ENCODE peak calls at places on chromosomes 6 and 20, in seven cellular contexts. T, K, B, W, R, U and E are unnamed samples.

GRCh38 chr6:18138906-18139305 is 16.0 kb downstream of the TPMT start:
- DNase-seq in U (no peak), R (no peak), K (no peak), W (no peak), B (no peak), T (no peak), E (no peak)

GRCh38 chr6:67630146-67630545 is 1004.9 kb upstream of the ADGRB3 start:
- DNase-seq in U (peak), T (no peak), B (no peak), W (no peak), R (peak), K (peak), E (no peak)

GRCh38 chr6:15881150-15881549 is 218.3 kb upstream of the DTNBP1 start:
- DNase-seq in U (no peak), W (no peak), T (no peak), R (no peak), K (no peak), B (no peak), E (no peak)

GRCh38 chr6:136181858-136182257 is 68.3 kb downstream of the MTFR2 start:
- DNase-seq in T (no peak), K (no peak), W (no peak), B (no peak), U (no peak), R (no peak), E (no peak)

GRCh38 chr6:7974932-7975763 is 64.6 kb upstream of the TXNDC5 start:
- DNase-seq in T (peak), B (no peak), K (peak), R (peak), W (peak), U (peak), E (no peak)

GRCh38 chr20:676315-676937 is 824 bp upstream of the SCRT2 start:
- DNase-seq in U (no peak), T (no peak), W (no peak), B (no peak), K (no peak), R (no peak), E (no peak)

GRCh38 chr20:35625584-35626385 is 10.2 kb downstream of the SPAG4 start:
- DNase-seq in B (no peak), W (no peak), R (no peak), K (no peak), U (no peak), T (no peak), E (no peak)

GRCh38 chr6:5082487-5083306 is 2.4 kb upstream of the PPP1R3G start:
- DNase-seq in U (peak), B (no peak), K (peak), R (peak), T (no peak), W (peak), E (no peak)

GRCh38 chr6:10421508-10422281 is 6.8 kb upstream of the TFAP2A start:
- DNase-seq in W (no peak), U (no peak), R (no peak), B (no peak), K (no peak), T (no peak), E (no peak)

GRCh38 chr6:40295251-40295949 is 291.8 kb downstream of the LRFN2 start:
- DNase-seq in R (no peak), B (no peak), W (no peak), K (no peak), U (no peak), T (no peak), E (no peak)

GRCh38 chr6:63514488-63515173 is 57.6 kb upstream of the LOC128125822 start:
- DNase-seq in U (no peak), W (peak), B (no peak), K (no peak), R (no peak), T (no peak), E (no peak)

GRCh38 chr20:5674176-5674660 is 76.0 kb upstream of the SHLD1 start:
- DNase-seq in T (no peak), B (no peak), K (no peak), R (peak), W (no peak), U (peak), E (no peak)

GRCh38 chr6:15444881-15445280 is 199.0 kb downstream of the JARID2 start:
- DNase-seq in K (no peak), R (no peak), B (peak), T (no peak), U (no peak), W (no peak), E (no peak)

GRCh38 chr20:38049800-38050199 is 16.3 kb downstream of the RPRD1B start:
- DNase-seq in U (peak), R (peak), K (no peak), W (no peak), T (no peak), B (no peak), E (no peak)

GRCh38 chr6:168123165-168123911 is 44.3 kb upstream of the FRMD1 start:
- DNase-seq in W (no peak), U (no peak), B (no peak), K (no peak), R (no peak), T (no peak), E (peak)

GRCh38 chr20:58147628-58148370 is 80.7 kb downstream of the ANKRD60 start:
- DNase-seq in R (no peak), W (no peak), U (no peak), B (no peak), T (no peak), K (no peak), E (no peak)

GRCh38 chr6:166056637-166057036 is 111.0 kb downstream of the TBXT start:
- DNase-seq in W (no peak), T (no peak), R (no peak), U (no peak), B (no peak), K (no peak), E (no peak)

GRCh38 chr20:768426-768978 is at the start of gene SLC52A3:
- DNase-seq in K (no peak), R (peak), W (peak), T (peak), B (peak), U (peak), E (no peak)

GRCh38 chr6:109852713-109853112 is 125.4 kb upstream of the GPR6 start:
- DNase-seq in K (no peak), U (no peak), W (no peak), T (no peak), B (no peak), R (no peak), E (no peak)

GRCh38 chr6:107488875-107489635 is 862 bp upstream of the SOBP start:
- DNase-seq in T (peak), K (no peak), U (peak), W (peak), B (peak), R (no peak), E (no peak)

GRCh38 chr6:25714765-25715164 is 39.8 kb upstream of the SLC17A4 start:
- DNase-seq in W (no peak), U (no peak), T (no peak), K (no peak), B (no peak), R (no peak), E (no peak)

GRCh38 chr6:161073940-161074339 is 82.4 kb downstream of the MAP3K4 start:
- DNase-seq in U (no peak), W (no peak), K (no peak), T (no peak), R (no peak), B (no peak), E (no peak)

GRCh38 chr6:37171141-37171969 is 1.4 kb downstream of the PIM1 start:
- DNase-seq in W (no peak), K (no peak), U (peak), B (peak), R (peak), T (peak), E (no peak)

DNA sequence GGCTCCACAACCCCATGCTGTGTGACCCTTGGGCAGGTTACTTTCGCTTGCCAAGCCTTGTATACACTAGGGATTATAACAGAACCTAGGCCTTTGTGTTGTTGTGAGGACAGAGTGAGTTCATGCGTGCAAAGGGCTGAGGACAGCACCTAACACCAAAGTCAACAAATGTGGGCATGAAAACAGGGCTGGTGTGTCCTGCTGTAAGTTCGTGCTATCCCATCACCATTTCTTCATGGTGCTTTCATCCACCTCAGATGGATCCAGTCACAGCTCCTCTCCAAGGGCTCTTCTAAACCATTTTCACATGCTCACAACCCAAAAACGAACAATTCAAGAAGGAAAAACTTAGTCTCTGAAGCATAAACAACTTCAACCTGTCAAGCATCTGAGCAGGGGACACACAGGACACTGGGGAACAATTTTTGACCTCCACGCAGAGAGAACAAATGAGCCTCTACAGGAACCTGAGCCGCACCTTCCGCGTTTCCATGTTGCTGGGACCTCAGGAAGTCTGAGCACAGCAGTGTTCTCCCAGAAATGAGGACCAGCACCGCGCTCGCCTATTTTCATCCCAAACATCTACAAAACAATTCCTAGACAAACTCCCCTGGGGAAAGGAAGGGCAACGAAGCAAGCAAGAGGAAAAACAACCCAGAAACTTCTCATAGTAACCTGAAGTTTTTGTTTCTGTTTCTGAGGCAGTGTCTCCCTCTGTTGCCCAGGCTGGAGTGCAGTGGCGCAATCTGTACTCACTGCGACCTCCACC is 3.1 kb downstream of the LRP11 start:
- DNase-seq in U (no peak), B (no peak), T (no peak), K (no peak), W (no peak), R (peak), E (no peak)
- TF ChIP-seq CTCF in U (no peak), B (peak), T (no peak), K (no peak), W (peak), R (peak), E (no peak)

DNA sequence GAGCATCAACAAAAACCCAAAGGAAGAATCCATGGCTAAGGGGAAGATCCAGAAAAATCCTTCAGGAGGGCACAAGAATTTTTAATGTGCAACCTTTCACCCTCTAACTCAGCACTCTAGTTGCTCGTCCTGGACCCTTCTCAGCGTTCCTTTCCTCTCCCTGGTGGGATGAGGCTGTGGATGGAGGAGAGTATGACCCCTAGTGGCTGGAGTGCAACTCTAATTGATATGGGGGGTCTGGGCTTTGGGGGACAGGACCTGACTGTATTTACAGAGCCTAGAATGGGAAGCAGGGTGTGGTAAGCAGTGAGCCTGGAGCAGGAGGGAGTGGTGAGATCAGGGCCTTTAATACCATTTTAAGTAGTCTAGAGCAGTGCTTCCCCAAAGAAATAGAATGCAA is 83.9 kb upstream of the CEP85L start:
- DNase-seq in K (no peak), B (peak), R (peak), T (no peak), U (no peak), W (no peak), E (no peak)
- TF ChIP-seq CTCF in K (peak), B (peak), R (no peak), T (peak), U (no peak), W (no peak), E (peak)

DNA sequence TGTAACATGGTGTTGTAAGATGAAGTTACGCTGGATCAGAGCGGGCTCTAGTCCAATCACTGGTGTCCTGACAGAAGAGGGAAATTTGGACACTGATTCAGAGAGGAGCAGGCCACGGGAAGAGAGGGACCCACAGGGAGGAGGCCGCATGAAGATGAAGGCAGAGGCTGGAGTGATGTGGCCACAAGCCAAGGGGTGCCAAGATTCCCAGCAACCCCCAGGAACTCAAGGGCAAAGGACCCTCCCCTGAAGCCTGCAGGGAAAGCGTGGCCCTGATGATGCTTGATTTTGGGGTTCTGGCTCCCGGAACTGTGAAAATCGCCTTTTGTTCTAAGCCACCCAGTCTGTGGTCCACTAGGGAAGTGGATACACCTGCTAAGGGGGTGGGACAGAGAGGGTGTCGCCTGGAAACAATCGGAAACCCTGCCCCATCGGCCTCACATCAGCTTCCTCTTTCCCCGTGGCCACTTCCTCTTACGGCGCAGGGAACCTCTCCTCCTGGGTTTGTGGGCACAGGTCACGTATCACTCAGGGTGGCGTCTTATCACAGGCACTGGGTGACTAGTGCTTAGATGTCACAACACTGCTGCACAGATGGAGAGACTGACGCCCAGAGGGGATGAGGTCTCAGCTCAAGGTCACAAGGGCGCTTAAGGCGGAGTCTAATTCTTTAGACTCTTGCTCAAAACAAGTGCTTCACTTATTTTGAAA is 58.0 kb downstream of the SULF2 start:
- DNase-seq in W (no peak), T (peak), B (peak), R (no peak), U (no peak), K (no peak), E (no peak)
- TF ChIP-seq CTCF in W (no peak), T (no peak), B (no peak), R (no peak), U (no peak), K (no peak), E (no peak)

DNA sequence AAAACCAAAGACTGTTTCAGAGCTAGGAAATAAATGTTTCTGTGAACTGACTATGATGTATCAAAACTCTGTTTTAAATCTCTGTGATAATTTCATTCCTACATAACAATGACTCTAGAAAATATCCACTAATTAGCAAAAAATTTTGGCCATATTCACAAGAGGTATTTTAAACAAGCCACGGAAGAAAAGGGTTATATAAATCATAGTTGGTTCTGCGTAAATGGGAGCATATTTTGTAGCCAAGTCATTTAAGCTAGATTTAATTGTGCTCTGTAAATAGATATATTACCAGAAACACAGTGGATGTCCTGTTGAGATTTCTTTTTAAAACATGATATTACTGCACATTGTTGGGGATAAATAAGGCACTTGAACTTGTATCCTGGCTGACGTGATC is 416.5 kb upstream of the PLCB4 start:
- DNase-seq in K (no peak), W (no peak), R (no peak), B (no peak), U (no peak), T (no peak), E (no peak)
- TF ChIP-seq CTCF in K (no peak), W (no peak), R (no peak), B (no peak), U (no peak), T (no peak), E (no peak)

DNA sequence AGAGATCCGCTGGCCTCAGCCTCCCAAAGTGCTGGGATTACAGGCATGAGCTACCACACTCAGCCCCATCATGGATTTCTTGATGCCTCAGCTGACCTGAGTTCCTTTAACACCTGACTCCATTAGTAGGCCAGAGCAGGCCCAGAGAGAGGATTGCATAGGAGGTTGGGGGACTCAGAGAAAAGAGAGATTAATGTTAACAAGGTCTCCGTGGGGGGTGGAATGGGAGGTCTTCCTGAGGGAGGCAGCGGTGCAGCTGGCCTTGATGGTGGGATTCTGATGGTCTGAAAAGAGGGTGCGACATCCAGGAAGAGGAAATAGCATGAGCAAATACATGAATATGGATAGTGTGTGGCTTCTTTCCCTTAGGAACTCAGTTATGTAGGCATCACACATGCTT is 9.9 kb downstream of the SGK2 start:
- DNase-seq in T (no peak), U (no peak), B (no peak), W (no peak), R (no peak), K (no peak), E (no peak)
- TF ChIP-seq CTCF in T (no peak), U (no peak), B (no peak), W (no peak), R (no peak), K (no peak), E (no peak)

DNA sequence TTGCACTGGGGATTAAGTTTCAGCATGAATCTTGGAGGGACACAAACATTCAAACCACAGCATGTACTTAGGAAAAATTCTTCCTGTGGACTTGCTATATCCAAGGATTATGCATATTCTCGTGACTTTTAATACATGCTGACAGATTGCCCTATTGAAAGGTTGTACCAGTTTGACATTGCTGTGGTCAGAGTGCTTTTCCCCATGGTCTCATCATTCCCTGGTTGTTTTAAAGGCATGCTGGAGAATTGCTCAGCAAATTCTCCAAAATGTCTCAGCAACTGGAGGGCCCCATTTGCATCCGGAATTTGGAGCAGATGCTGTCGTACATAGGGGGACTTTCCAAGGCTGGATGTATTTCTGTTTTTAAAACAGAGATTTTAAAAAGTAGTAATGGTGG is 7.4 kb downstream of the HECA start:
- DNase-seq in W (no peak), R (no peak), K (no peak), U (no peak), T (no peak), B (no peak), E (no peak)
- TF ChIP-seq CTCF in W (no peak), R (no peak), K (no peak), U (no peak), T (no peak), B (no peak), E (no peak)

GRCh38 chr6:127554435-127555006 is 22.5 kb upstream of the C6orf58 start:
- DNase-seq in K (no peak), T (no peak), W (peak), B (peak), R (peak), U (peak), E (no peak)
- TF ChIP-seq CTCF in K (peak), T (peak), W (peak), B (peak), R (peak), U (peak), E (peak)

GRCh38 chr20:14336667-14337066 is 745 bp downstream of the FLRT3 start:
- DNase-seq in U (peak), K (no peak), B (no peak), R (peak), W (peak), T (no peak), E (no peak)

GRCh38 chr20:14334306-14334930 is 3.0 kb downstream of the FLRT3 start:
- DNase-seq in T (no peak), U (peak), K (no peak), B (no peak), R (peak), W (peak), E (no peak)

GRCh38 chr20:14333734-14334133 is 3.7 kb downstream of the FLRT3 start:
- DNase-seq in K (no peak), W (no peak), U (no peak), R (peak), B (no peak), T (no peak), E (no peak)

GRCh38 chr20:14335122-14335521 is 2.3 kb downstream of the FLRT3 start:
- DNase-seq in W (no peak), T (no peak), K (no peak), B (no peak), R (peak), U (no peak), E (no peak)

DNA sequence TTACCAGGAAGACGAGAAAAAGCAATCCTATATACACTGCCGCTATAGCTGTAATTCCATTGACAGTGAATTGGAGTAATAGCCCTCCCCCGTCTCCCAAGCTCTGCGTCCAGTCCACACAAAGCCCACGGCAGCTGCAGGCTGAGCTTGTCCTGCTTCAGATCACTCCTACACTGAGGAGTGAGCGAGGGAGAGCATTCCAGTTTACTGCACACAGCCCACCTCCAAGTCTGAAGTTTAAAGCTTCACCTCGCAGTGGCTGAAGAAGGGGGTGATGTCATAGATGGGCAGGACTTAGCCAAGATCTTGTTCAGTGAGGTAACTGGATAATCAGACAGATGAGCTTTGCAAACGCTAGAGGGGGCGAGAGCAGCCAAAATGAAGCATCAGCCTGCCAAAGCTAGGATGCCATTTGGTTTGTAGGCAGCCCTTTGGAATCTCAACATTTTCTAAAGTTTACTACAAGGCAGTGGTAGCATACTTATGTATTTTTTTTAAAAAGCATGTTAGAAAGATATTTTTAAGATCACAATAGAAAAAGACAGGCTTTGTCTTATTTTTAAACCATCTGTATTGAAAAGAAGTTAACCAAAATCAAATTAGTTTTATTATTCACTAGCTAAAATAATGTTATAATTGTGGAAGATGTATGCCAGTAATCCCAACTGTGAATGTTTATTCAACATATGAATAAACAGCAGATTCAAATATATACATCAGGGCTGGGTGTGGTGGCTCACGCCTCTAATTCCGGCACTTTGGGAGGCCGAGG is at the start of gene FLRT3:
- DNase-seq in T (peak), U (peak), W (peak), B (peak), R (peak), K (peak), E (peak)
- TF ChIP-seq CTCF in T (peak), U (peak), W (peak), B (peak), R (peak), K (peak), E (peak)